ENCODE peak calls at places on chromosomes 7 and 10, in six cellular contexts. S is neuronal stem cell, H is mesendoderm, A is H9, T is IMR-90, M is H1. Y is an unnamed sample.

GRCh38 chr10:67976292-67977245 is 92.1 kb downstream of the SIRT1 start:
- DNase-seq in A (peak; percentile 33), M (peak; percentile 3), S (no peak), T (peak; percentile 19), H (no peak), Y (no peak)

GRCh38 chr7:30306977-30307376 is 22.6 kb downstream of the ZNRF2 start:
- DNase-seq in T (no peak), S (no peak), M (no peak), A (no peak), H (peak; percentile 33), Y (no peak)

GRCh38 chr7:76282344-76283253 is 19.9 kb upstream of the HSPB1 start:
- DNase-seq in A (peak; percentile 73), H (peak; percentile 59), T (no peak), M (no peak), S (no peak), Y (no peak)

GRCh38 chr10:105509551-105509950 is 868.5 kb downstream of the SORCS3 start:
- DNase-seq in H (no peak), M (no peak), T (no peak), S (no peak), A (no peak), Y (no peak)

GRCh38 chr7:143407296-143408246 is 1.1 kb downstream of the EPHA1 start:
- DNase-seq in T (no peak), A (no peak), S (no peak), M (no peak), H (peak; percentile 71), Y (no peak)

GRCh38 chr10:52135101-52135500 is 179.0 kb upstream of the DKK1 start:
- DNase-seq in A (no peak), H (no peak), M (no peak), T (no peak), S (no peak), Y (no peak)

GRCh38 chr7:1004018-1004880 is 21.3 kb downstream of the CYP2W1 start:
- DNase-seq in H (no peak), S (no peak), A (no peak), M (no peak), T (peak; percentile 27), Y (no peak)

GRCh38 chr7:798921-799470 is 33.3 kb upstream of the SUN1 start:
- DNase-seq in S (no peak), H (no peak), A (no peak), T (no peak), M (no peak), Y (no peak)

GRCh38 chr10:58802047-58802446 is 289.4 kb downstream of the BICC1 start:
- DNase-seq in A (no peak), M (no peak), H (no peak), S (no peak), T (no peak), Y (no peak)

GRCh38 chr7:22821702-22822485 is 755 bp downstream of the TOMM7 start:
- DNase-seq in S (no peak), T (no peak), M (no peak), H (peak; percentile 50), A (no peak), Y (peak; percentile 52)

GRCh38 chr10:52570490-52570889 is 202.1 kb downstream of the MBL2 start:
- DNase-seq in M (no peak), T (no peak), A (no peak), H (no peak), S (no peak), Y (no peak)

GRCh38 chr10:46524471-46525176 is 31.8 kb downstream of the GPRIN2 start:
- DNase-seq in M (no peak), T (peak; percentile 65), S (no peak), H (peak; percentile 61), A (no peak), Y (peak; percentile 59)
- H3K27ac ChIP-seq in M (no peak overlapping the region), T (peak overlapping the region; percentile 82), S (no peak overlapping the region), H (no peak overlapping the region), A (no peak overlapping the region), Y (no peak overlapping the region)

GRCh38 chr10:131584286-131584685 is 272.8 kb upstream of the TCERG1L start:
- DNase-seq in T (no peak), M (no peak), A (no peak), H (no peak), S (no peak), Y (no peak)

GRCh38 chr10:131588704-131589220 is 277.2 kb upstream of the TCERG1L start:
- DNase-seq in T (no peak), M (no peak), A (no peak), S (no peak), H (no peak), Y (no peak)

GRCh38 chr10:131585761-131586160 is 274.2 kb upstream of the TCERG1L start:
- DNase-seq in T (no peak), A (no peak), S (no peak), M (no peak), H (no peak), Y (no peak)

GRCh38 chr10:131587976-131588680 is 276.6 kb upstream of the TCERG1L start:
- DNase-seq in M (no peak), S (no peak), A (no peak), H (no peak), T (no peak), Y (no peak)

GRCh38 chr10:131586958-131587357 is 275.4 kb upstream of the TCERG1L start:
- DNase-seq in T (no peak), S (no peak), M (no peak), H (no peak), A (no peak), Y (no peak)
- H2BK15ac ChIP-seq in T (no peak overlapping the region), S (peak overlapping the region; percentile 35), M (no peak overlapping the region), H (no peak overlapping the region), A (no peak overlapping the region), Y (no peak overlapping the region)

GRCh38 chr10:49418053-49418326 is 22.1 kb upstream of the DRGX start:
- DNase-seq in T (no peak), A (no peak), M (no peak), S (no peak), H (no peak), Y (no peak)
- H2BK120ac ChIP-seq in T (no peak overlapping the region), A (no peak overlapping the region), M (no peak overlapping the region), S (no peak overlapping the region), H (no peak overlapping the region), Y (no peak overlapping the region)

GRCh38 chr10:71881956-71882355 is 30.9 kb upstream of the PSAP start:
- DNase-seq in S (no peak), H (no peak), T (no peak), A (no peak), M (no peak), Y (no peak)

GRCh38 chr10:71878327-71879034 is 27.4 kb upstream of the PSAP start:
- DNase-seq in M (no peak), H (peak; percentile 77), T (no peak), A (peak; percentile 44), S (no peak), Y (no peak)

GRCh38 chr10:71880425-71881306 is 29.6 kb upstream of the PSAP start:
- DNase-seq in T (no peak), M (no peak), A (no peak), S (no peak), H (no peak), Y (no peak)

GRCh38 chr10:71873582-71874182 is 22.6 kb upstream of the PSAP start:
- DNase-seq in S (no peak), A (no peak), H (no peak), M (no peak), T (no peak), Y (no peak)

GRCh38 chr10:71877818-71878217 is 26.8 kb upstream of the PSAP start:
- DNase-seq in T (no peak), S (no peak), M (no peak), A (no peak), H (no peak), Y (no peak)
- H3K27ac ChIP-seq in T (no peak overlapping the region), S (no peak overlapping the region), M (no peak overlapping the region), A (no peak overlapping the region), H (no peak overlapping the region), Y (no peak overlapping the region)

DNA sequence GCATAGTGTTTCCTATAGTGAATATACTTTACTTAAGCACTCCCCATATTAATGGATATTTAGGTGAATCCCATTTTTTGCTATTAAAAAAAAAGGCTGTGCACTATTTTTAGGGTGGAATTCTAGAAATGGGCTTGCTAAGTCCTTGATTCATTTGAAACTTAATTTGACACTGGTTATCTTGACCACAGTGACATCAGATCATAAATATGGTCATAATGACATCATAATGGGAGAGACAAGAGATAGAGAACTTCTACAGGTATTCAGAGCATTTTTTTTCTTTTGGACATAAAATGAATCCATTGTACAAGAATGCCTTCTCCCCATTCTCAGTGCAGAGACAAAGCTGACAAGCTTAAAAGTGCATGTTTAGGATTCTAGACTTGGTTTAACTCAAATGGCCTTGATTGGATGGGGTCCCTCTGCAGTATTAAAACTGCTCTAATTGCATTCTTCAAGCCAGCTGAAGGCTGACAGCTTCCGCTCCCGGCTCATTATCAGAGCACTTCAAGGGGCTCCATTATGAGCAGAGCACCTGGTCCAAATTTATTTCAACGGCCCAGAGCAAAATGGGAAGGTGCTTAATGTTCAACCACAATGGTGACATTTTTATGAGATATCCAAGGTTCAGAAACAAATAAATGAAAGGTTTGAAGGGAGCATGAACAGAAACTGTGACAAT is 104.8 kb downstream of the JAZF1 start:
- DNase-seq in H (no peak), A (no peak), T (peak; percentile 42), S (no peak), M (no peak), Y (no peak)
- H2BK15ac ChIP-seq in H (no peak overlapping the region), A (no peak overlapping the region), T (no peak overlapping the region), S (no peak overlapping the region), M (no peak overlapping the region), Y (no peak overlapping the region)

DNA sequence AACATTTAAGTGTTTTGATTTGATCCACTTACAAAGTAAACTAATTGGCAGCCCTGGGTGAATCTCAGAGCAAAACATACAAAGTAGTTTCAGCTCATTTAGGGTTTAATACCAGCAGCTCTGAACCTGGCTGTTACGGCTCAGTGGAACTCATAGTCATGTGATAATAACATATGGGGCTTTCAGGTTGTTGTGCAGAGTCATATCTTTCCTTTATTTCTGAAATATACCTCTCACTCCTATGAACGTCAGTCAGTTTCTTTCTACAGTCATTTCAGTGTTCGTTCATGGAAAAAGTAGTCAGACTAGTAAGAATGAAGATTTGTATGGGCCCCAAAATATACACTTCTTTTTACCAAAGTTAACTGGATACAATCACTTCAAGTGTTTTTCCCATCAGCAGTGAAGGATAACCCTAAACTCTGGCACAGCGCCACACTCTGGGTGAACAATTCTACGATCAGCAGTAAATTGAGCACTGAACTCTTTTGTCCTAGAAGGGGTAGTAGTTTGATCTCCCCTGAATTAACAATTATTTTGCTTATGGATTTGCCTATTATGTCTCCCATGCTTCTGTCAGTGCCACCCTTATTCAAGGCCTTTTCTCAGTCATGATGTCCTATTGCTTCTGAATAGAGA is 218.6 kb downstream of the THSD7A start:
- DNase-seq in T (no peak), M (no peak), S (no peak), H (peak; percentile 31), A (no peak), Y (no peak)
- H2BK120ac ChIP-seq in T (no peak overlapping the region), M (no peak overlapping the region), S (no peak overlapping the region), H (no peak overlapping the region), A (no peak overlapping the region), Y (no peak overlapping the region)

DNA sequence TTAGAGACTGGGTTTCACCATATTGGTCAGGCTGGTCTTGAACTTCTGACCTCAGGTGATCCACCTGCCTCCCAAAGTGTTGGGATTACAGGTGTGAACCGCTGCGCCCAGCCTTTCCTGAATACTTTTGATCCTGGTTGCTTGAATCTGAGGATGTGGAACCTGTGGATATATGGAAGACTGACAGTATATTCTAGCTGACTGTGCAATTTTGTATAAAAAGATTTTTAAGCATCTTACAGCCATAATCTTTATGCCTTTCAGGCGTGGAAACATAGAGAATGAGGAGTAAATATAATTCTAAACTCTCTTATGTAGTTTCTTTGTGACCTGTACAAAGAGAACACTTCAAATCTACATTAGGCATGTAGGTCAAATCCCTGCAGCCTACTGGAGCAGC is 16.2 kb downstream of the TSPAN14 start:
- DNase-seq in H (no peak), T (no peak), A (no peak), M (no peak), S (no peak), Y (no peak)
- H3K27ac ChIP-seq in H (no peak overlapping the region), T (no peak overlapping the region), A (no peak overlapping the region), M (no peak overlapping the region), S (no peak overlapping the region), Y (peak overlapping the region; percentile 35)

Y was measured in mesenchymal stem cell.